ENCODE peak calls at places on chromosomes 5 and 9, in five cellular contexts. B, O, D, M and S are unnamed samples.

GRCh38 chr5:131067596-131067995 is 97.5 kb downstream of the HINT1 start:
- DNase-seq in B (no peak), O (no peak), D (no peak), M (no peak), S (no peak)

GRCh38 chr5:40490464-40491083 is 189.1 kb upstream of the PTGER4 start:
- DNase-seq in B (no peak), O (no peak), D (no peak), M (no peak), S (no peak)

GRCh38 chr5:14569948-14570691 is 11.5 kb upstream of the OTULINL start:
- DNase-seq in B (no peak), O (no peak), D (peak; percentile 77), M (no peak), S (peak; percentile 95)

GRCh38 chr9:124297553-124297905 is 39.8 kb downstream of the NEK6 start:
- DNase-seq in B (peak; percentile 29), O (no peak), D (peak; percentile 72), M (peak; percentile 95), S (no peak)

GRCh38 chr9:91247278-91247677 is 114.4 kb downstream of the AUH start:
- DNase-seq in B (no peak), O (no peak), D (no peak), M (no peak), S (no peak)

GRCh38 chr5:26791433-26791832 is 247.0 kb downstream of the CDH9 start:
- DNase-seq in B (no peak), O (no peak), D (no peak), M (no peak), S (no peak)

GRCh38 chr5:59628062-59628828 is 265.3 kb downstream of the PDE4D start:
- DNase-seq in B (no peak), O (no peak), D (no peak), M (no peak), S (no peak)

GRCh38 chr5:172445866-172446265 is 8.5 kb downstream of the SH3PXD2B start:
- DNase-seq in B (no peak), O (no peak), D (no peak), M (no peak), S (no peak)

GRCh38 chr5:174724484-174725260 is at the start of gene MSX2:
- DNase-seq in B (no peak), O (peak; percentile 78), D (peak; percentile 88), M (peak; percentile 87), S (no peak)

GRCh38 chr5:38259062-38259857 is 901 bp downstream of the EGFLAM start:
- DNase-seq in B (no peak), O (no peak), D (no peak), M (no peak), S (no peak)

GRCh38 chr9:130090915-130091314 is 37.2 kb downstream of the GPR107 start:
- DNase-seq in B (no peak), O (no peak), D (no peak), M (no peak), S (no peak)

GRCh38 chr5:73998496-73998895 is 372.5 kb downstream of the ARHGEF28 start:
- DNase-seq in B (no peak), O (no peak), D (no peak), M (no peak), S (peak; percentile 61)

GRCh38 chr9:128254362-128254761 is 21.4 kb downstream of the GOLGA2 start:
- DNase-seq in B (no peak), O (no peak), D (no peak), M (no peak), S (no peak)

GRCh38 chr9:115018547-115019435 is 88.4 kb upstream of the TNFSF8 start:
- DNase-seq in B (no peak), O (no peak), D (no peak), M (peak; percentile 35), S (peak; percentile 14)

GRCh38 chr5:82858453-82859043 is 218.6 kb downstream of the TMEM167A start:
- DNase-seq in B (no peak), O (no peak), D (no peak), M (no peak), S (no peak)

GRCh38 chr9:98864257-98865180 is 57.0 kb downstream of the GALNT12 start:
- DNase-seq in B (no peak), O (no peak), D (no peak), M (peak; percentile 71), S (no peak)

GRCh38 chr5:103573411-103573810 is 10.8 kb upstream of the NUDT12 start:
- DNase-seq in B (no peak), O (no peak), D (no peak), M (no peak), S (no peak)

GRCh38 chr5:24783596-24783995 is 138.8 kb upstream of the CDH10 start:
- DNase-seq in B (no peak), O (no peak), D (no peak), M (no peak), S (no peak)

GRCh38 chr5:115236599-115236998 is 26.1 kb downstream of the PGGT1B start:
- DNase-seq in B (no peak), O (no peak), D (no peak), M (no peak), S (no peak)

GRCh38 chr9:109258619-109259321 is 62.1 kb downstream of the EPB41L4B start:
- DNase-seq in B (peak; percentile 19), O (no peak), D (no peak), M (no peak), S (no peak)

GRCh38 chr5:72485366-72486052 is 21.7 kb downstream of the ZNF366 start:
- DNase-seq in B (no peak), O (no peak), D (no peak), M (no peak), S (no peak)

GRCh38 chr5:136374003-136374402 is 8.7 kb upstream of the TRPC7 start:
- DNase-seq in B (no peak), O (no peak), D (peak; percentile 30), M (peak; percentile 12), S (peak; percentile 72)

GRCh38 chr5:130110333-130110732 is 206.1 kb downstream of the CHSY3 start:
- DNase-seq in B (no peak), O (no peak), D (no peak), M (no peak), S (no peak)

GRCh38 chr5:149153751-149154610 is 12.7 kb downstream of the ABLIM3 start:
- DNase-seq in B (no peak), O (no peak), D (peak; percentile 35), M (peak; percentile 74), S (peak; percentile 93)

GRCh38 chr5:148653271-148653839 is 972 bp downstream of the HTR4 start:
- DNase-seq in B (peak; percentile 12), O (no peak), D (no peak), M (no peak), S (peak; percentile 37)

GRCh38 chr5:87899109-87900100 is 369.2 kb downstream of the TMEM161B start:
- DNase-seq in B (peak; percentile 69), O (peak; percentile 72), D (no peak), M (peak; percentile 76), S (peak; percentile 33)

GRCh38 chr5:57317341-57317740 is 143.5 kb downstream of the GPBP1 start:
- DNase-seq in B (no peak), O (no peak), D (no peak), M (peak; percentile 56), S (no peak)

GRCh38 chr5:143921525-143922311 is 109.8 kb downstream of the HMHB1 start:
- DNase-seq in B (no peak), O (no peak), D (peak; percentile 70), M (peak; percentile 69), S (no peak)

GRCh38 chr9:114008667-114009410 is 69.3 kb downstream of the AMBP start:
- DNase-seq in B (no peak), O (no peak), D (no peak), M (no peak), S (no peak)

GRCh38 chr9:130535818-130536521 is 43.4 kb upstream of the FUBP3 start:
- DNase-seq in B (no peak), O (peak; percentile 18), D (no peak), M (peak; percentile 33), S (peak; percentile 76)

GRCh38 chr5:151745071-151745705 is 13.2 kb downstream of the ATOX1 start:
- DNase-seq in B (peak; percentile 74), O (no peak), D (no peak), M (peak; percentile 96), S (no peak)